ENCODE peak calls at places on chromosomes 12 and 14, in eight cellular contexts. N, V, J, A, M, H, B and T are unnamed samples.

GRCh38 chr12:2944401-2945047 is 14.7 kb upstream of the TEAD4 start:
- DNase-seq in N (no peak), V (peak), J (peak), A (peak), M (peak), H (no peak), B (peak), T (no peak)

GRCh38 chr14:31441273-31442110 is 15.8 kb downstream of the DTD2 start:
- DNase-seq in N (peak), V (no peak), J (no peak), A (peak), M (peak), H (no peak), B (no peak), T (no peak)

GRCh38 chr12:9787340-9787737 is 26.6 kb upstream of the CD69 start:
- DNase-seq in N (no peak), V (no peak), J (no peak), A (peak), M (peak), H (no peak), B (no peak), T (no peak)

GRCh38 chr14:81384900-81385299 is 15.2 kb downstream of the STON2 start:
- DNase-seq in N (no peak), V (no peak), J (no peak), A (peak), M (peak), H (no peak), B (no peak), T (no peak)

GRCh38 chr12:10718279-10718821 is 4.8 kb downstream of the YBX3 start:
- DNase-seq in N (peak), V (no peak), J (no peak), A (peak), M (peak), H (no peak), B (no peak), T (no peak)

GRCh38 chr12:105334568-105334967 is 4.1 kb downstream of the C12orf75 start:
- DNase-seq in N (no peak), V (no peak), J (no peak), A (peak), M (no peak), H (no peak), B (no peak), T (no peak)

GRCh38 chr14:69014829-69015259 is 35.7 kb upstream of the ACTN1 start:
- DNase-seq in N (no peak), V (no peak), J (no peak), A (no peak), M (no peak), H (no peak), B (no peak), T (no peak)

GRCh38 chr14:94596361-94596760 is 15.1 kb downstream of the SERPINA5 start:
- DNase-seq in N (no peak), V (no peak), J (no peak), A (no peak), M (no peak), H (no peak), B (no peak), T (no peak)

GRCh38 chr12:104494816-104495158 is 38.0 kb downstream of the CHST11 start:
- DNase-seq in N (no peak), V (no peak), J (no peak), A (peak), M (no peak), H (no peak), B (no peak), T (no peak)

GRCh38 chr14:54329082-54329695 is 67.6 kb upstream of the CDKN3 start:
- DNase-seq in N (peak), V (no peak), J (peak), A (peak), M (peak), H (no peak), B (peak), T (peak)

GRCh38 chr12:113439606-113440030 is 17.4 kb downstream of the SDSL start:
- DNase-seq in N (no peak), V (peak), J (peak), A (peak), M (peak), H (no peak), B (no peak), T (no peak)

GRCh38 chr14:99566009-99566389 is 38.0 kb downstream of the CCDC85C start:
- DNase-seq in N (no peak), V (no peak), J (no peak), A (no peak), M (no peak), H (no peak), B (no peak), T (no peak)

GRCh38 chr14:93741556-93742210 is 46.6 kb downstream of the PRIMA1 start:
- DNase-seq in N (no peak), V (no peak), J (no peak), A (no peak), M (no peak), H (no peak), B (no peak), T (no peak)

GRCh38 chr12:89492883-89493282 is 31.7 kb downstream of the GALNT4 start:
- DNase-seq in N (no peak), V (no peak), J (no peak), A (no peak), M (no peak), H (no peak), B (no peak), T (no peak)

GRCh38 chr12:108337235-108338223 is 1.6 kb downstream of the CMKLR1 start:
- DNase-seq in N (no peak), V (no peak), J (peak), A (peak), M (peak), H (no peak), B (no peak), T (no peak)

GRCh38 chr12:91579516-91580263 is 397.1 kb upstream of the DCN start:
- DNase-seq in N (no peak), V (no peak), J (no peak), A (no peak), M (no peak), H (no peak), B (no peak), T (no peak)

GRCh38 chr12:28415755-28416154 is 225.5 kb downstream of the CCDC91 start:
- DNase-seq in N (no peak), V (no peak), J (no peak), A (peak), M (peak), H (no peak), B (no peak), T (no peak)

GRCh38 chr14:54251356-54251755 is 145.5 kb upstream of the CDKN3 start:
- DNase-seq in N (no peak), V (no peak), J (no peak), A (no peak), M (no peak), H (no peak), B (no peak), T (no peak)

GRCh38 chr12:109827566-109828550 is 5.3 kb downstream of the TRPV4 start:
- DNase-seq in N (no peak), V (no peak), J (no peak), A (no peak), M (no peak), H (no peak), B (peak), T (no peak)

GRCh38 chr12:80200414-80200813 is 101.1 kb downstream of the OTOGL start:
- DNase-seq in N (no peak), V (no peak), J (no peak), A (no peak), M (no peak), H (no peak), B (no peak), T (no peak)

GRCh38 chr14:91113829-91114078 is at the start of gene DGLUCY:
- DNase-seq in N (peak), V (no peak), J (no peak), A (no peak), M (peak), H (no peak), B (peak), T (peak)

GRCh38 chr14:101511620-101512395 is 49.5 kb upstream of the DIO3 start:
- DNase-seq in N (no peak), V (no peak), J (no peak), A (no peak), M (no peak), H (no peak), B (no peak), T (no peak)

GRCh38 chr12:25771062-25771461 is 187.4 kb upstream of the RASSF8 start:
- DNase-seq in N (no peak), V (no peak), J (no peak), A (peak), M (peak), H (no peak), B (no peak), T (no peak)

GRCh38 chr14:88604213-88604612 is 41.4 kb downstream of the ZC3H14 start:
- DNase-seq in N (no peak), V (no peak), J (no peak), A (no peak), M (no peak), H (no peak), B (no peak), T (no peak)

GRCh38 chr12:29943683-29944082 is 159.9 kb upstream of the TMTC1 start:
- DNase-seq in N (no peak), V (no peak), J (no peak), A (peak), M (peak), H (no peak), B (no peak), T (no peak)

GRCh38 chr14:49173765-49174373 is 412.3 kb downstream of the RPS29 start:
- DNase-seq in N (peak), V (peak), J (peak), A (peak), M (peak), H (no peak), B (no peak), T (no peak)

DNA sequence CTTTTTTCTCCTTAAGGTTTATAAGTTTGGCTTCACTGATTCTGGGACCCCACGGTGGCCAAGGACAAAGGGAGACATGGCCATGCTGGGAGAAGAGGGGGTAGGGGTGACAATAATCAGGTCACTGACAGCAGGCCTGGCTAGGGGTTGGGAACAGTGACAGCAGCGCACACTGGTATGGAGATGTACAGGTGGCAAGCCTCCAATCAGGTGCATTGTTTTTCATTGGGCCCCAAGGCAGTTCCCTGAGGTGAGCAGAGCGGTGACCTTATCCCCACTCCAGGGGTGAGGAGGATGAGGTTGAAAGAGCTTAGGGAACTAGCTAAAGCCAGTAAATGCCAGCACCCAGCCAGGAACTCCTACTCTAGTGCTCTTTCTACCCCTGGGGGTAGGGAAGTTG is 1.4 kb downstream of the SYNDIG1L start:
- DNase-seq in N (no peak), V (no peak), J (no peak), A (no peak), M (no peak), H (no peak), B (no peak), T (no peak)
- TF ChIP-seq CTCF in N (no peak), V (no peak), J (no peak), A (no peak), M (no peak), H (no peak), B (no peak), T (no peak)

GRCh38 chr12:101743724-101744472 is 4.6 kb upstream of the SYCP3 start:
- DNase-seq in N (no peak), V (no peak), J (no peak), A (no peak), M (no peak), H (peak), B (no peak), T (no peak)
- TF ChIP-seq CTCF in N (no peak), V (no peak), J (no peak), A (no peak), M (no peak), H (no peak), B (no peak), T (no peak)

GRCh38 chr12:53299454-53300180 is at the start of gene MYG1:
- DNase-seq in N (peak), V (peak), J (peak), A (peak), M (peak), H (peak), B (peak), T (peak)
- TF ChIP-seq CTCF in N (peak), V (peak), J (no peak), A (peak), M (peak), H (peak), B (peak), T (peak)

DNA sequence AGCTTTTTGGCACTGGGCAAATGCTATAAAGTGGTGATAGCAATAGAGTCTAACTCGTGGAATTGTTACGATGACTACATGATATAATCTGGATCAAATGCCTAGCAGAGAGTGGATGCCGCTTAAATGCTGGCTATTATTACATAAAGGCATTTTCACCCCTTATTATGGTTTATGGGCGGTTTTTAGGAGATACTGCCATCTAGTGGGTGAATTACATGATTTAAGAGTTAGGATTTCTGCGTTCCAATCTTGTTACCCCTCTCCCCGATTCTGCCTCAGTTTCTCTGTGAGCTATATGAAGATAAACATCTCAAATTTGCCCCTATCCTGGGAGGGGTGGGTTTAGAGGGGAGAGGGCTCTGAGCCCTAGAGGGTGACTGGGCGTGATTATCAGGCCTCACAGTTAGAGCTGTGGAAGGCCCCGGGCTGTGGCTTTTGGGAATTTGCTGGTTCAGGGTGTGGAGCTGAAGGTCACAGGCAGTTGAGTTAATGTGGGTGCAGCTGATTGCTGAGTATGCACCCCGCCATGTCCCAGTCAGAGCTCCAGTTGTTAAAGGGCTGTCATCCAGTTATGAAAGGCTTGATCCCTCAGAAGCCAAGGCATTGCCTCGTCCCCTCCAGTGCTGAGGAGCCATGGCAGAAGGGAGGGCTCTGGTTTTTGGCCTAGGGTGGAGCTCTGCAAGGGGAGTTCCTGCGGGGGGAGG is 14.4 kb downstream of the CLSTN3 start:
- DNase-seq in N (no peak), V (no peak), J (no peak), A (peak), M (peak), H (no peak), B (no peak), T (no peak)
- TF ChIP-seq CTCF in N (peak), V (peak), J (peak), A (peak), M (peak), H (peak), B (peak), T (peak)

DNA sequence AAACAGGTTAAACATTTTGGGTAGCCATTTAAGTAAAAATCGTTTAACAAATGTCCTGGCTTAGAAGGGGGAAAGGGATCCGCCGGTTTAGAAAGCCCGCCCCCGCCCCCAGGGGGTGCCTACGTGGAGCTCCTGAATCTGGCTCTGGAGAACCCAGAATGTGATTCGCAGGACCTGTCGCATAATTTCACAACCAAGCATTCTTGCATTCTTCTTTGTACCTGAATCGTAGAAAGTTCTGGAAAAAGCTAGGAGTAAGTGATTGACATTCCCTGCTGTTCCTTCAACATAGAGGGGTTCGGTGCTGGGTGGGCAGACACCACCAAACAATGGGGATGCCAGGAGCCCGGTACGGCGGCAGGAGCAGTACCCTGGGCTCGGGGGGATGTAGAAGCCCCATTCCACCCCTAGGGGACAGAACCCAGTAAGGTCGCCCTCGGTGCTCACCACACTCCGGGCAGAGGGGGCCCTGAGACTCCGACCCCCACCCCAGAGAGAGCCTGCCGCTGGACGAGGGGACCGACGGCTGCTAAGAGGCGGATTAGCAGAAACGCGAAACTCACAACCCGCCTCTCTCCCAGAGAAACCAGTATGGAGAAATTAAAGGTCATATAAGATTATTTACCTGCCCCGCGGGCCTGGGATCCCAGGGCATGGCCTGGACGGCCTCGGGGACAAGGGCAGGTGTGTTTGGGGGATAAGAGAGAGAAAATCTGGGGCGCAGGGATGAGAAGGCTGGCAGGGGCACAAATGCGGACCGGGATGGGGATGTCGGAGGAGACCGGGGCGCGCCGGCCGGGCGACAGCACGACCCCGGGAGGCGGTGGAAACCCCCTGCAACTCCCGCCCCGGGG is 547 bp downstream of the CSRP2 start:
- DNase-seq in N (no peak), V (peak), J (peak), A (peak), M (peak), H (no peak), B (no peak), T (no peak)
- TF ChIP-seq CTCF in N (peak), V (peak), J (no peak), A (peak), M (peak), H (peak), B (no peak), T (peak)

DNA sequence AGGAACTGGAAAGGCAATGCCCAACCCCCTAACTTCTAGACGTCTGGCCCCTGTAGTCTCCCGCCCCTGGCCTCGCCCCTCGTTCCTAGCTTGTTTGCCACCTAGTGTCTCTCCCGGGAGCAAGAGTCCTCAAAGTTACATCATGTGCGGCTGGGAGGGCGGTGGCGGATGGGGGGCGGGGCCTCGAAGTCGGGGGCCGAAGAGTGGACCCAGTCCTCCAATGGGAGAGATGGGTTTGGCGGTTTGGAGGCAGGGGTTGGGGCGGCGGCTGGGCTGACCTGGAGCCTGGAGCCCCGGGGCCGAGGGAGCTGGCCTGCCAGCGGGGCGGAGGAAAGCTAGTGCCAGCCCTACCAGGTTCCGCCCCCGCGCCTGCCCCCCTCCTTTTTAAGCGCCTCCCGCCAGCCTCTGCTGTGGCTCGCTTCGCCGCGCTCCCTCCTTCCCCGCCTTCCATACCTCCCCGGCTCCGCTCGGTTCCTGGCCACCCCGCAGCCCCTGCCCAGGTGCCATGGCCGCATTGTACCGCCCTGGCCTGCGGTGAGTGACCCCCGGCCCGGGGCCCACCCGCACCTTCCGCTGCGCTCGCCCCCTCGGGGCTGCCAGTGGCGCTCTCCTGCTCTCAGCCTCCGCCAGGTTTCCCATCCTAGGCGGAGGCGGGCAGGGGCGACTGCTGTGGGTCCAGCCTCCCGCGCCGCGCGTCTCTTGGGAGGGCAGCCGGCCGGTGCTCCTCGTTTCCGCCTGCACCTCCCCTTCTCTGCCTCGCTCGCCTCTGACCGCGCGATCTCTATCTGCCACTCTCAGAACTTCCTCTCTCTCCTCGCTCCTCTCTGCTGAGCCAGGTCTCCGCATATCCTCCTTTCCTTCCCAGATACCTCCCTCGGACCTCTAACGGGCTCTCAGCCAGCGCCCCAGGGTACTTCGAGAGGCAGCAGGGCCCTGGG is at the start of gene PCK2:
- DNase-seq in N (peak), V (peak), J (peak), A (peak), M (peak), H (peak), B (peak), T (peak)
- TF ChIP-seq CTCF in N (no peak), V (peak), J (no peak), A (peak), M (no peak), H (peak), B (peak), T (peak)